ENCODE peak calls at places on chromosomes 1 and 21, in four cellular contexts. One of them, this sample, is unnamed.

GRCh38 chr21:41068411-41069304 is 99.3 kb upstream of the BACE2 start:
- DNase-seq in EH: peak; percentile 54
- DNase-seq in non-pigmented ciliary epithelial cell: peak; percentile 6
- DNase-seq in sigmoid colon: peak; percentile 88
- DNase-seq in this sample: peak; percentile 17

GRCh38 chr1:4173731-4174130 is 273.7 kb upstream of the C1orf174 start:
- DNase-seq in EH: no peak
- DNase-seq in non-pigmented ciliary epithelial cell: no peak
- DNase-seq in sigmoid colon: peak; percentile 24
- DNase-seq in this sample: no peak

GRCh38 chr1:79364896-79365295 is 358.4 kb upstream of the ADGRL4 start:
- DNase-seq in EH: peak; percentile 59
- DNase-seq in non-pigmented ciliary epithelial cell: no peak
- DNase-seq in sigmoid colon: no peak
- DNase-seq in this sample: no peak

GRCh38 chr1:28509705-28510349 is 4.0 kb downstream of the RCC1 start:
- DNase-seq in EH: peak; percentile 37
- DNase-seq in non-pigmented ciliary epithelial cell: no peak
- DNase-seq in sigmoid colon: no peak
- DNase-seq in this sample: no peak

GRCh38 chr1:11712285-11712684 is 20.8 kb downstream of the DRAXIN start:
- DNase-seq in EH: no peak
- DNase-seq in non-pigmented ciliary epithelial cell: no peak
- DNase-seq in sigmoid colon: no peak
- DNase-seq in this sample: no peak

GRCh38 chr1:108960719-108961118 is 2.6 kb downstream of the CLCC1 start:
- DNase-seq in EH: no peak
- DNase-seq in non-pigmented ciliary epithelial cell: no peak
- DNase-seq in sigmoid colon: no peak
- DNase-seq in this sample: no peak

GRCh38 chr21:38622081-38622826 is 124.0 kb upstream of the ERG start:
- DNase-seq in EH: no peak
- DNase-seq in non-pigmented ciliary epithelial cell: no peak
- DNase-seq in sigmoid colon: no peak
- DNase-seq in this sample: no peak

GRCh38 chr1:19319196-19319595 is 7.1 kb downstream of the SLC66A1 start:
- DNase-seq in EH: no peak
- DNase-seq in non-pigmented ciliary epithelial cell: no peak
- DNase-seq in sigmoid colon: no peak
- DNase-seq in this sample: no peak

GRCh38 chr21:43983860-43984420 is 28.2 kb upstream of the TRAPPC10 start:
- DNase-seq in EH: no peak
- DNase-seq in non-pigmented ciliary epithelial cell: no peak
- DNase-seq in sigmoid colon: no peak
- DNase-seq in this sample: no peak

GRCh38 chr1:163315773-163316374 is 5.9 kb upstream of the NUF2 start:
- DNase-seq in EH: peak; percentile 64
- DNase-seq in non-pigmented ciliary epithelial cell: no peak
- DNase-seq in sigmoid colon: no peak
- DNase-seq in this sample: no peak

GRCh38 chr1:22829001-22829989 is 118.7 kb downstream of the EPHB2 start:
- DNase-seq in EH: no peak
- DNase-seq in non-pigmented ciliary epithelial cell: no peak
- DNase-seq in sigmoid colon: no peak
- DNase-seq in this sample: no peak

GRCh38 chr1:186418503-186418902 is 42.4 kb downstream of the PDC start:
- DNase-seq in EH: no peak
- DNase-seq in non-pigmented ciliary epithelial cell: no peak
- DNase-seq in sigmoid colon: no peak
- DNase-seq in this sample: no peak

GRCh38 chr1:153763365-153764225 is 11.6 kb upstream of the SLC27A3 start:
- DNase-seq in EH: no peak
- DNase-seq in non-pigmented ciliary epithelial cell: no peak
- DNase-seq in sigmoid colon: no peak
- DNase-seq in this sample: no peak

GRCh38 chr21:30072496-30072895 is 94.1 kb downstream of the CLDN17 start:
- DNase-seq in EH: no peak
- DNase-seq in non-pigmented ciliary epithelial cell: no peak
- DNase-seq in sigmoid colon: no peak
- DNase-seq in this sample: no peak

GRCh38 chr21:29196021-29196663 is 65.7 kb downstream of the MAP3K7CL start:
- DNase-seq in EH: peak; percentile 88
- DNase-seq in non-pigmented ciliary epithelial cell: peak; percentile 82
- DNase-seq in sigmoid colon: peak; percentile 66
- DNase-seq in this sample: no peak

GRCh38 chr1:61808321-61808720 is 66.0 kb downstream of the PATJ start:
- DNase-seq in EH: no peak
- DNase-seq in non-pigmented ciliary epithelial cell: no peak
- DNase-seq in sigmoid colon: no peak
- DNase-seq in this sample: no peak